ENCODE peak calls at places on chromosomes 12 and 14, in seven cellular contexts. D is stromal cell of bone marrow; O is GM20000; T is heart left ventricle; Q is osteoblast; J is T-helper 1 cell; H is activated T-cell treated with anti-CD3 and anti-CD28 coated beads, Interleukin-2, amount 50 U/mL, for 48 hours. X is an unnamed sample.

GRCh38 chr14:79028281-79028680 is 858.1 kb downstream of the NRXN3 start:
- DNase-seq in H (no peak), Q (no peak), O (no peak), D (no peak), J (no peak), T (no peak), X (no peak)

GRCh38 chr14:90551070-90551704 is 154.4 kb downstream of the CALM1 start:
- DNase-seq in J (no peak), O (no peak), H (no peak), Q (peak), T (no peak), D (no peak), X (no peak)

GRCh38 chr14:36069535-36069900 is 107.0 kb downstream of the PTCSC3 start:
- DNase-seq in J (no peak), H (peak), T (no peak), D (no peak), Q (no peak), O (peak), X (no peak)

GRCh38 chr12:95755236-95755865 is 35.2 kb downstream of the NTN4 start:
- DNase-seq in D (no peak), T (peak), O (no peak), Q (no peak), J (no peak), H (no peak), X (no peak)

GRCh38 chr12:70709022-70709421 is 71.8 kb upstream of the PTPRB start:
- DNase-seq in H (no peak), Q (no peak), J (no peak), O (no peak), T (no peak), D (no peak), X (no peak)

GRCh38 chr14:36522972-36523685 is 3.1 kb upstream of the NKX2-1 start:
- DNase-seq in J (no peak), D (no peak), O (no peak), H (no peak), T (no peak), Q (no peak), X (no peak)

GRCh38 chr14:97415907-97416306 is 618.7 kb downstream of the VRK1 start:
- DNase-seq in H (no peak), J (no peak), Q (no peak), O (no peak), D (no peak), T (no peak), X (no peak)

GRCh38 chr12:75665216-75665615 is 153.8 kb upstream of the KRR1 start:
- DNase-seq in H (no peak), J (no peak), O (no peak), T (no peak), Q (no peak), D (no peak), X (no peak)

GRCh38 chr12:96314723-96315122 is 85.5 kb downstream of the CDK17 start:
- DNase-seq in Q (peak), H (no peak), D (no peak), O (no peak), T (no peak), J (no peak), X (no peak)

GRCh38 chr14:39006721-39007410 is 96.2 kb downstream of the SEC23A start:
- DNase-seq in H (no peak), D (no peak), Q (no peak), J (no peak), O (no peak), T (no peak), X (no peak)

GRCh38 chr12:58918475-58918874 is 1.8 kb downstream of the LRIG3 start:
- DNase-seq in T (no peak), D (no peak), J (no peak), O (no peak), H (no peak), Q (no peak), X (no peak)

GRCh38 chr14:24188251-24189058 is at the start of gene IPO4:
- DNase-seq in D (peak), Q (peak), O (peak), J (peak), H (peak), T (peak), X (peak)

GRCh38 chr14:67446371-67447032 is 34.5 kb upstream of the PLEK2 start:
- DNase-seq in Q (no peak), J (no peak), D (no peak), T (peak), H (no peak), O (no peak), X (no peak)

GRCh38 chr12:104307655-104308000 is 4.1 kb downstream of the EID3 start:
- DNase-seq in O (no peak), T (no peak), Q (no peak), D (no peak), H (no peak), J (no peak), X (no peak)

GRCh38 chr12:131764738-131765137 is 53.8 kb downstream of the SFSWAP start:
- DNase-seq in O (no peak), T (no peak), H (no peak), Q (no peak), D (no peak), J (no peak), X (no peak)

GRCh38 chr14:62076825-62077660 is 314.8 kb downstream of the SNAPC1 start:
- DNase-seq in D (no peak), J (no peak), H (no peak), Q (no peak), T (no peak), O (no peak), X (no peak)

GRCh38 chr12:7935464-7935772 is 569 bp downstream of the SLC2A3 start:
- DNase-seq in J (no peak), Q (no peak), H (peak), T (no peak), O (no peak), D (no peak), X (no peak)

GRCh38 chr14:92832137-92832700 is 38.1 kb downstream of the GOLGA5 start:
- DNase-seq in D (no peak), J (no peak), T (no peak), H (no peak), O (no peak), Q (no peak), X (no peak)

GRCh38 chr14:31950760-31951637 is 126.1 kb upstream of the ARHGAP5 start:
- DNase-seq in H (no peak), T (peak), D (no peak), O (no peak), J (no peak), Q (no peak), X (no peak)

GRCh38 chr12:11795910-11796459 is 146.5 kb downstream of the ETV6 start:
- DNase-seq in T (no peak), O (no peak), D (no peak), H (no peak), Q (no peak), J (no peak), X (no peak)

GRCh38 chr12:5047094-5047493 is 3.4 kb downstream of the KCNA5 start:
- DNase-seq in O (no peak), Q (no peak), T (no peak), D (no peak), J (no peak), H (no peak), X (no peak)

GRCh38 chr12:58809064-58809607 is 111.2 kb downstream of the LRIG3 start:
- DNase-seq in D (no peak), J (no peak), O (no peak), T (no peak), H (no peak), Q (no peak), X (no peak)

GRCh38 chr14:105860615-105861580 is 334.5 kb downstream of the TMEM121 start:
- DNase-seq in D (no peak), T (peak), H (peak), Q (peak), O (peak), J (no peak), X (no peak)

GRCh38 chr12:11746024-11746771 is 96.7 kb downstream of the ETV6 start:
- DNase-seq in T (no peak), D (no peak), J (no peak), O (no peak), Q (peak), H (no peak), X (no peak)

GRCh38 chr12:76284816-76285750 is 63.1 kb downstream of the BBS10 start:
- DNase-seq in T (no peak), J (no peak), Q (no peak), D (no peak), H (no peak), O (no peak), X (no peak)

GRCh38 chr14:54908230-54908629 is 5.6 kb upstream of the GCH1 start:
- DNase-seq in O (peak), J (no peak), Q (no peak), T (no peak), D (no peak), H (no peak), X (no peak)

GRCh38 chr12:18998343-18999270 is 130.9 kb upstream of the PLEKHA5 start:
- DNase-seq in T (no peak), O (no peak), Q (peak), J (no peak), D (peak), H (no peak), X (no peak)

GRCh38 chr14:73460691-73461127 is 2.4 kb upstream of the NUMB start:
- DNase-seq in O (no peak), Q (peak), D (peak), J (no peak), H (no peak), T (peak), X (no peak)

GRCh38 chr14:24232645-24233537 is at the start of gene GMPR2:
- DNase-seq in H (no peak), Q (peak), D (no peak), T (no peak), J (no peak), O (peak), X (no peak)

GRCh38 chr14:90184571-90185266 is 71.6 kb upstream of the PSMC1 start:
- DNase-seq in D (no peak), H (no peak), T (no peak), O (no peak), J (no peak), Q (no peak), X (no peak)

GRCh38 chr12:131041968-131042847 is 88.5 kb downstream of the ADGRD1 start:
- DNase-seq in D (no peak), Q (peak), J (no peak), H (no peak), T (no peak), O (no peak), X (no peak)